ENCODE peak calls at places on chromosomes 6 and 20, in ten cellular contexts. Q is colonic mucosa; E is GM13976; A is GM13977; F is endothelial cell; C is HCT116; M is left ventricle myocardium inferior; B is CD8-positive, alpha-beta T cell; G is dorsolateral prefrontal cortex; N is AG04449. T is an unnamed sample.
A peak's percentile ranks its signal among the peaks of the same experiment; 100 is the strongest.

GRCh38 chr20:50518270-50518721 is 8.1 kb downstream of the PTPN1 start:
- DNase-seq in E (no peak), N (no peak), A (no peak), G (no peak), F (no peak), B (no peak), M (no peak), C (no peak), Q (no peak), T (no peak)

GRCh38 chr6:33840064-33840926 is 36.5 kb upstream of the MLN start:
- DNase-seq in M (no peak), F (no peak), G (no peak), A (peak; percentile 71), E (peak; percentile 70), Q (peak; percentile 35), C (peak; percentile 79), N (peak; percentile 89), B (no peak), T (peak; percentile 89)

GRCh38 chr6:147534116-147534865 is 25.8 kb downstream of the SAMD5 start:
- DNase-seq in E (no peak), N (no peak), G (no peak), A (no peak), M (no peak), C (no peak), Q (no peak), B (no peak), F (no peak), T (no peak)

GRCh38 chr6:7593234-7593633 is 3.2 kb downstream of the SNRNP48 start:
- DNase-seq in G (no peak), N (no peak), B (no peak), E (no peak), A (no peak), F (no peak), Q (no peak), C (no peak), M (no peak), T (no peak)

GRCh38 chr20:57451759-57452661 is 60.8 kb downstream of the RBM38 start:
- DNase-seq in M (no peak), C (no peak), G (no peak), Q (no peak), N (no peak), E (peak; percentile 60), F (no peak), A (no peak), B (no peak), T (no peak)

GRCh38 chr20:32456869-32457421 is 98.8 kb downstream of the ASXL1 start:
- DNase-seq in Q (no peak), A (peak; percentile 89), N (no peak), E (peak; percentile 94), C (no peak), B (no peak), F (peak; percentile 86), M (no peak), G (no peak), T (peak; percentile 89)

GRCh38 chr6:136886110-136886509 is 36.0 kb upstream of the SLC35D3 start:
- DNase-seq in E (no peak), G (no peak), C (no peak), A (no peak), B (no peak), Q (no peak), F (no peak), M (no peak), N (no peak), T (no peak)

GRCh38 chr20:37741055-37741454 is 47.2 kb downstream of the CTNNBL1 start:
- DNase-seq in B (no peak), A (no peak), Q (no peak), F (no peak), C (no peak), M (no peak), G (no peak), N (no peak), E (no peak), T (no peak)

GRCh38 chr6:67790569-67790968 is 844.5 kb upstream of the ADGRB3 start:
- DNase-seq in Q (no peak), G (no peak), E (no peak), N (no peak), M (no peak), F (no peak), A (no peak), C (no peak), B (no peak), T (no peak)

GRCh38 chr20:41358230-41358629 is 8.4 kb downstream of the EMILIN3 start:
- DNase-seq in E (no peak), N (no peak), G (no peak), F (no peak), B (no peak), M (no peak), A (no peak), C (no peak), Q (no peak), T (no peak)

GRCh38 chr6:103872683-103873082 is 987.0 kb downstream of the HACE1 start:
- DNase-seq in N (no peak), M (no peak), E (no peak), F (no peak), G (no peak), Q (no peak), A (no peak), C (no peak), B (no peak), T (no peak)

GRCh38 chr20:59920944-59921343 is 12.5 kb downstream of the SYCP2 start:
- DNase-seq in Q (no peak), C (no peak), F (no peak), B (no peak), A (no peak), G (no peak), N (no peak), M (no peak), E (no peak), T (no peak)

GRCh38 chr20:39019805-39020325 is 57.7 kb downstream of the DHX35 start:
- DNase-seq in B (no peak), M (no peak), E (no peak), N (no peak), G (no peak), C (no peak), F (no peak), Q (no peak), A (no peak), T (no peak)

GRCh38 chr6:21080221-21080620 is 513.3 kb upstream of the SOX4 start:
- DNase-seq in Q (peak; percentile 35), A (no peak), F (no peak), N (no peak), G (no peak), B (no peak), E (no peak), M (no peak), C (no peak), T (no peak)

GRCh38 chr20:61817575-61817974 is 248.1 kb downstream of the TAF4 start:
- DNase-seq in C (no peak), N (no peak), G (no peak), M (no peak), F (no peak), B (no peak), A (no peak), Q (no peak), E (no peak), T (no peak)

DNA sequence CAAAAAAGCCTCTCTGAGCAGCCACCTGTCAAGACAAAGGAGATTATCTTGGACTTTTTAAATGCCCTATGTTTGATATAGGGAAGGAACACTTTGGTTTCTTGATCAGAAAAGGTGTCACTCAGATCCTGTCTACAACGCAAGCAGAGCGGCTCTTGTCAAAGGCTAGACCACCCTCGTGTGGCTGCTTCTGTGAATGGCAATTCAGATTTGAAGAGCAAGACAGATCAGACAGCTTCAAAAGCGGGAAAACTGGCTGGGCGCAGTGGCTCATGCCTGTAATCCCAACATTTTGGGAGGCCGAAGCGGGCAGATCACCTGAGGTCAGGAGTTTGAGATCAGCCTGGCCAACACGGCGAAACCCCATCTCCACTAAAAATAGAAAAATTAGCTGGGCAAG is 10.1 kb upstream of the NXT1 start:
- DNase-seq in N (peak; percentile 21), C (peak; percentile 54), A (peak; percentile 66), F (peak; percentile 72), M (peak; percentile 56), Q (no peak), B (no peak), E (peak; percentile 68), G (peak; percentile 79), T (peak; percentile 88)
- TF ChIP-seq CTCF in N (peak; percentile 71), C (peak; percentile 40), A (peak; percentile 66), F (peak; percentile 65), M (peak; percentile 84), Q (peak; percentile 37), B (peak; percentile 24), E (peak; percentile 29), G (peak; percentile 70), T (peak; percentile 92)

DNA sequence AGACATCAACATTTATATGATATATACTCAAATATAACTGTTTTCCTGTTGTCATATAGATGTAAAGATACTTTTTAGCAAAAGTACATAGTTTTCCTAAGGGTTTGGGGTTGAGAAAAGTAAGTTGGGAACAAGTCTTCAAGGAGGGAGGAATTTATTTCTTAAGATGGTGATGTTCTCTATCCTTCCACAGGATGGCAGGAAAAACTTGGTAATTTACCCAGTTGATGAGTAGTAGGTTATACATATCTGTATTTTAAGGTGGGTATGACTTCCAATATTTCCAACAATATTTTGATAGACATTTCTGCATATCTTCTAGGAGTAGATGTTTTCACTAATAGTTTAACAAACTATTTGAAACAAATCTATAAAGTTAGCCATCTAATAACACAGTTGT is 254.4 kb downstream of the RIMS1 start:
- DNase-seq in M (no peak), A (no peak), C (no peak), B (no peak), F (no peak), E (no peak), G (no peak), N (no peak), Q (no peak), T (no peak)
- TF ChIP-seq CTCF in M (no peak), A (no peak), C (no peak), B (no peak), F (no peak), E (no peak), G (no peak), N (no peak), Q (no peak), T (peak; percentile 52)

DNA sequence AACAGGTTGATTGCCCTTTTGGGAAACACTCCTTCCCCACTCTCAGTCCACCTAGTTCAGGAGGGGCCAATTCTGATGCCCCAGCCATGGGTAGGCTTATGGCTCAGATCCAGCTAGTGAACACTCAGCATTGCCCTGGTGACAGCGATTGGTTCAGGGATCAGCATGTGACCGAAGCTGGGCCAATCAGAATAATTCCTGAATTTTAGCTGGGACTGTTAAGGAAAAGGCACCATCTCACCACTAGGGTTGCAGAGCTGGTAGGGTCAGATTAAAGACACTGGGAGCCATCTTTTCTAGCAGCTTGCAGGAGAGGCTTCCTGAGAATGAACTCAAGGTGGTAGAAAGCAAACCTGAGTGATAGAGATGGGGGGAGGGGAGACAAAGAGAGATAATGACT is 44.4 kb downstream of the EYA2 start:
- DNase-seq in E (no peak), F (no peak), Q (no peak), M (no peak), A (no peak), N (no peak), C (peak; percentile 55), B (no peak), G (no peak), T (no peak)
- TF ChIP-seq CTCF in E (no peak), F (peak; percentile 42), Q (no peak), M (no peak), A (no peak), N (no peak), C (no peak), B (no peak), G (no peak), T (no peak)

GRCh38 chr6:130760006-130760405 is 67.2 kb upstream of the SMLR1 start:
- DNase-seq in G (no peak), Q (no peak), M (no peak), N (no peak), A (no peak), C (peak; percentile 44), F (peak; percentile 36), E (no peak), B (no peak), T (no peak)
- TF ChIP-seq CTCF in G (no peak), Q (peak; percentile 46), M (no peak), N (peak; percentile 69), A (peak; percentile 53), C (peak; percentile 69), F (peak; percentile 43), E (no peak), B (no peak), T (peak; percentile 37)